ENCODE peak calls at places on chromosome 16, in five cellular contexts. One of them, this sample, is unnamed.

GRCh38 chr16:65537336-65537735 is 415.5 kb upstream of the CDH11 start:
- DNase-seq in GM23338: no peak
- DNase-seq in endothelial cell of umbilical vein: no peak
- DNase-seq in GM12878: no peak
- DNase-seq in HCT116: no peak
- DNase-seq in this sample: no peak

GRCh38 chr16:64250866-64251265 is 871.0 kb downstream of the CDH11 start:
- DNase-seq in endothelial cell of umbilical vein: peak
- DNase-seq in HCT116: no peak
- DNase-seq in GM23338: no peak
- DNase-seq in GM12878: no peak
- DNase-seq in this sample: no peak

GRCh38 chr16:10902999-10903398 is 26.0 kb downstream of the CIITA start:
- DNase-seq in HCT116: no peak
- DNase-seq in GM12878: no peak
- DNase-seq in GM23338: no peak
- DNase-seq in endothelial cell of umbilical vein: no peak
- DNase-seq in this sample: no peak

GRCh38 chr16:59601452-59601851 is 867.3 kb upstream of the GOT2 start:
- DNase-seq in endothelial cell of umbilical vein: no peak
- DNase-seq in GM12878: no peak
- DNase-seq in GM23338: no peak
- DNase-seq in HCT116: no peak
- DNase-seq in this sample: no peak

GRCh38 chr16:60214321-60214720 is 1480.2 kb upstream of the GOT2 start:
- DNase-seq in HCT116: no peak
- DNase-seq in GM23338: no peak
- DNase-seq in GM12878: no peak
- DNase-seq in endothelial cell of umbilical vein: no peak
- DNase-seq in this sample: no peak

GRCh38 chr16:1944612-1945199 is 1.7 kb upstream of the MSRB1 start:
- DNase-seq in GM12878: no peak
- DNase-seq in endothelial cell of umbilical vein: no peak
- DNase-seq in HCT116: no peak
- DNase-seq in GM23338: no peak
- DNase-seq in this sample: no peak

GRCh38 chr16:80129791-80130190 is 411.0 kb upstream of the DYNLRB2 start:
- DNase-seq in GM23338: no peak
- DNase-seq in endothelial cell of umbilical vein: no peak
- DNase-seq in HCT116: no peak
- DNase-seq in GM12878: no peak
- DNase-seq in this sample: no peak

GRCh38 chr16:4803479-4804243 is 1.2 kb upstream of the ROGDI start:
- DNase-seq in endothelial cell of umbilical vein: no peak
- DNase-seq in HCT116: no peak
- DNase-seq in GM12878: no peak
- DNase-seq in GM23338: no peak
- DNase-seq in this sample: no peak

GRCh38 chr16:73213761-73214480 is 166.0 kb upstream of the ZFHX3 start:
- DNase-seq in GM12878: no peak
- DNase-seq in GM23338: no peak
- DNase-seq in endothelial cell of umbilical vein: no peak
- DNase-seq in HCT116: no peak
- DNase-seq in this sample: no peak

GRCh38 chr16:59021751-59022150 is 287.6 kb upstream of the GOT2 start:
- DNase-seq in GM12878: no peak
- DNase-seq in HCT116: no peak
- DNase-seq in GM23338: no peak
- DNase-seq in endothelial cell of umbilical vein: no peak
- DNase-seq in this sample: no peak

GRCh38 chr16:84703671-84704070 is 3.9 kb downstream of the USP10 start:
- DNase-seq in endothelial cell of umbilical vein: no peak
- DNase-seq in HCT116: no peak
- DNase-seq in GM12878: no peak
- DNase-seq in GM23338: no peak
- DNase-seq in this sample: no peak

GRCh38 chr16:74973304-74973703 is 11.6 kb downstream of the WDR59 start:
- DNase-seq in GM12878: no peak
- DNase-seq in HCT116: no peak
- DNase-seq in GM23338: no peak
- DNase-seq in endothelial cell of umbilical vein: no peak
- DNase-seq in this sample: no peak

GRCh38 chr16:84686702-84687298 is 13.0 kb upstream of the USP10 start:
- DNase-seq in GM12878: no peak
- DNase-seq in HCT116: peak
- DNase-seq in GM23338: no peak
- DNase-seq in endothelial cell of umbilical vein: no peak
- DNase-seq in this sample: no peak

GRCh38 chr16:11328172-11329079 is 16.8 kb upstream of the RMI2 start:
- DNase-seq in endothelial cell of umbilical vein: peak
- DNase-seq in GM23338: peak
- DNase-seq in GM12878: peak
- DNase-seq in HCT116: peak
- DNase-seq in this sample: no peak

GRCh38 chr16:4213721-4214120 is 28.2 kb downstream of the SRL start:
- DNase-seq in GM12878: no peak
- DNase-seq in HCT116: no peak
- DNase-seq in endothelial cell of umbilical vein: no peak
- DNase-seq in GM23338: no peak
- DNase-seq in this sample: no peak

GRCh38 chr16:67915831-67916723 is 15.6 kb downstream of the CTRL start:
- DNase-seq in GM12878: no peak
- DNase-seq in HCT116: no peak
- DNase-seq in GM23338: no peak
- DNase-seq in endothelial cell of umbilical vein: no peak
- DNase-seq in this sample: no peak

GRCh38 chr16:83971165-83972130 is 3.4 kb downstream of the NECAB2 start:
- DNase-seq in HCT116: no peak
- DNase-seq in GM23338: no peak
- DNase-seq in endothelial cell of umbilical vein: no peak
- DNase-seq in GM12878: no peak
- DNase-seq in this sample: no peak

GRCh38 chr16:31221357-31222160 is 4.6 kb upstream of the PYDC1 start:
- DNase-seq in GM23338: no peak
- DNase-seq in HCT116: no peak
- DNase-seq in endothelial cell of umbilical vein: no peak
- DNase-seq in GM12878: no peak
- DNase-seq in this sample: no peak

GRCh38 chr16:23607740-23608139 is 11.6 kb upstream of the NDUFAB1 start:
- DNase-seq in GM23338: no peak
- DNase-seq in HCT116: no peak
- DNase-seq in endothelial cell of umbilical vein: no peak
- DNase-seq in GM12878: no peak
- DNase-seq in this sample: no peak

GRCh38 chr16:25692734-25693508 is 1.2 kb downstream of the HS3ST4 start:
- DNase-seq in HCT116: no peak
- DNase-seq in endothelial cell of umbilical vein: no peak
- DNase-seq in GM23338: peak
- DNase-seq in GM12878: no peak
- DNase-seq in this sample: no peak

GRCh38 chr16:9677301-9677653 is 505.0 kb downstream of the GRIN2A start:
- DNase-seq in GM23338: peak
- DNase-seq in HCT116: no peak
- DNase-seq in GM12878: no peak
- DNase-seq in endothelial cell of umbilical vein: no peak
- DNase-seq in this sample: no peak

GRCh38 chr16:24151482-24151939 is 104.6 kb upstream of the CACNG3 start:
- DNase-seq in endothelial cell of umbilical vein: peak
- DNase-seq in HCT116: no peak
- DNase-seq in GM23338: peak
- DNase-seq in GM12878: no peak
- DNase-seq in this sample: peak

GRCh38 chr16:71460246-71460645 is 1.8 kb downstream of the ZNF23 start:
- DNase-seq in GM23338: no peak
- DNase-seq in HCT116: no peak
- DNase-seq in endothelial cell of umbilical vein: no peak
- DNase-seq in GM12878: no peak
- DNase-seq in this sample: no peak

GRCh38 chr16:2584742-2585650 is 47.2 kb downstream of the PDPK1 start:
- DNase-seq in endothelial cell of umbilical vein: no peak
- DNase-seq in GM23338: no peak
- DNase-seq in GM12878: no peak
- DNase-seq in HCT116: no peak
- DNase-seq in this sample: no peak

GRCh38 chr16:50591800-50592771 is 43.9 kb downstream of the NKD1 start:
- DNase-seq in HCT116: no peak
- DNase-seq in GM12878: no peak
- DNase-seq in endothelial cell of umbilical vein: no peak
- DNase-seq in GM23338: peak
- DNase-seq in this sample: no peak
- TF ChIP-seq POLR2AphosphoS5 in HCT116: no peak
- TF ChIP-seq POLR2AphosphoS5 in GM12878: no peak
- TF ChIP-seq POLR2AphosphoS5 in endothelial cell of umbilical vein: no peak
- TF ChIP-seq POLR2AphosphoS5 in GM23338: no peak
- TF ChIP-seq POLR2AphosphoS5 in this sample: no peak

GRCh38 chr16:89115216-89115949 is 21.7 kb downstream of the ACSF3 start:
- DNase-seq in GM23338: no peak
- DNase-seq in endothelial cell of umbilical vein: peak
- DNase-seq in GM12878: peak
- DNase-seq in HCT116: no peak
- DNase-seq in this sample: no peak

GRCh38 chr16:89113152-89113547 is 19.5 kb downstream of the ACSF3 start:
- DNase-seq in endothelial cell of umbilical vein: no peak
- DNase-seq in HCT116: no peak
- DNase-seq in GM12878: no peak
- DNase-seq in GM23338: no peak
- DNase-seq in this sample: no peak

GRCh38 chr16:89113661-89114060 is 20.0 kb downstream of the ACSF3 start:
- DNase-seq in HCT116: no peak
- DNase-seq in GM23338: no peak
- DNase-seq in endothelial cell of umbilical vein: no peak
- DNase-seq in GM12878: no peak
- DNase-seq in this sample: no peak

GRCh38 chr16:89112377-89113151 is 18.9 kb downstream of the ACSF3 start:
- DNase-seq in GM12878: no peak
- DNase-seq in GM23338: no peak
- DNase-seq in HCT116: no peak
- DNase-seq in endothelial cell of umbilical vein: no peak
- DNase-seq in this sample: no peak

GRCh38 chr16:89114159-89114981 is 20.7 kb downstream of the ACSF3 start:
- DNase-seq in HCT116: no peak
- DNase-seq in endothelial cell of umbilical vein: no peak
- DNase-seq in GM23338: peak
- DNase-seq in GM12878: no peak
- DNase-seq in this sample: no peak
- H3K4me3 ChIP-seq in HCT116: no peak
- H3K4me3 ChIP-seq in endothelial cell of umbilical vein: no peak
- H3K4me3 ChIP-seq in GM23338: no peak
- H3K4me3 ChIP-seq in GM12878: peak
- H3K4me3 ChIP-seq in this sample: no peak

GRCh38 chr16:77208382-77208781 is 9.2 kb downstream of the SYCE1L start:
- DNase-seq in endothelial cell of umbilical vein: no peak
- DNase-seq in HCT116: no peak
- DNase-seq in GM12878: no peak
- DNase-seq in GM23338: no peak
- DNase-seq in this sample: no peak

GRCh38 chr16:77213542-77214108 is 14.4 kb downstream of the SYCE1L start:
- DNase-seq in GM23338: no peak
- DNase-seq in GM12878: no peak
- DNase-seq in endothelial cell of umbilical vein: peak
- DNase-seq in HCT116: peak
- DNase-seq in this sample: no peak

GRCh38 chr16:77211880-77212735 is 12.9 kb downstream of the SYCE1L start:
- DNase-seq in GM12878: no peak
- DNase-seq in HCT116: no peak
- DNase-seq in GM23338: peak
- DNase-seq in endothelial cell of umbilical vein: peak
- DNase-seq in this sample: no peak

GRCh38 chr16:77214411-77215138 is 15.4 kb downstream of the SYCE1L start:
- DNase-seq in HCT116: no peak
- DNase-seq in GM12878: no peak
- DNase-seq in GM23338: no peak
- DNase-seq in endothelial cell of umbilical vein: no peak
- DNase-seq in this sample: no peak

DNA sequence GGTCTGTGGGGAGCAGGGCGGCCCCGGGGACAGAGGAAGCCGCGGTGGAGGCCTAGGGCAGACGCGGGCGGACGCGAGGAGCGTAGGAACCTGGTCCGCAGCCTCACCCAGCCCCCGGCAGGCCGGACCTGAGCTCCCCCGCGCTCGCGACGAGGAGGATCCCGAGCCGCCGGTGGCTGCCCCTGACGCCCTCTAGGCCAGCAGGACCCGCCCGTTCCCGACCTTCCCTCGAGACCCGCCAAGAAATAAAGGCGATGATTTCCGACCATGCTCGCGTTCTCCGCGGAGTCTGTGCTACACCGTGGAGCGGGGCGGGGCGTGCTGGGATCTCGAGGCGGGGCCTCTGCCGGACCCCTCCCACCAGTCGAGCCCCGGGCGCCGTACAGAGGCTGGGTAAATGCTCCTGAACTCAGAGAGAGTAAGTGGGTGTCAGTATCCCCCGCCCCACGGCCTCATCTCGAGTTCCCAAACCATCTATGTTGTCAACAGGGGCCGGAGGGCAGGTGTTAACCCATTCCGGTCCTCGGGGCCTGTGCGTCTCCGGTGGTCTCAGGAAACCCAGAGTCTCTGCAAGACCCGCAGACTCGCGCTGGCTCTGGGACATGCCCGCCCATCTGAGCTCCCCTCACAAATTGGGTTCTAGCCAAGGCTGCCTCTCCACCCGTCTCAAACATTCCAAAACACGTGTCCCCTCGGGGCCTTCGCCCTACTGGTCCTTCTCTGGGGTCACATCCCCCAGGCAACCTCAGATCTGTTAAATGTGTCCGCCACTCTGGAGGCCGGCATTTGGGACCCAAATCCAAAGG is 13.7 kb downstream of the SYCE1L start:
- DNase-seq in GM23338: peak
- DNase-seq in HCT116: no peak
- DNase-seq in GM12878: no peak
- DNase-seq in endothelial cell of umbilical vein: peak
- DNase-seq in this sample: no peak
- TF ChIP-seq EZH2 in GM23338: no peak
- TF ChIP-seq EZH2 in HCT116: no peak
- TF ChIP-seq EZH2 in GM12878: no peak
- TF ChIP-seq EZH2 in endothelial cell of umbilical vein: no peak
- TF ChIP-seq EZH2 in this sample: no peak

DNA sequence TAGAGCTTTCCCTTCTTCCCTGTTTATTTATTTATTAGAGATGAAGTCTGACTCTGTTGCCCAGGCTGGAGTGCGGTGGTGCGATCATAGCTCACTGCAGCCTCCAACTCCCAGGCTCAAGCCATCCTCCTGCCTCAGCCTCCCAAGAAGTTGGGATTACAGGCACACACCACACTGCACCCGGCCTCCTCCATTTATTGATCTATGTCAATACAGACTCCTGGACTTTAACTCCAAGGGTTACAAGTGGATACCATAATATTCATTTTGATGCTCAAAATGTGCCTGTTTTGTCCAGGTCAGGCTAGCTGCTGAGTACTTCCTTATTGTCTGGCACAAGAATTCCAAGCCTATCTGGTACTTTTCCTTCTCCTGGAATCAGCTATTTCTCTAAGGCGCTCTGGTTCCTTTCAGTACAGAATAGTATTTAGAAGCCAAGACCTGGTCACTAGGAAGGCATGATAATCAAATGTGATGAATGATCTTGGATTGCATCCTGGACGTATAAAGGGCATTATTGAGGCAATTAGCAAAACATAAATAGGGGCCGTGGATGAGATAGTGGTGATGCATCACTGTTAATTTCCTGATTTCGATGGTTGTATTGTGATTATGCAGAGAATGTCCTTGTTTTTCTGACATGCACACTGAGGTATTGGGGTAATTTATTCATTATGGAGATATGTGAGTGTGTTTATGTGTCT is 21.7 kb downstream of the IL4R start:
- DNase-seq in endothelial cell of umbilical vein: peak
- DNase-seq in GM23338: no peak
- DNase-seq in GM12878: no peak
- DNase-seq in HCT116: no peak
- DNase-seq in this sample: no peak
- TF ChIP-seq POLR2AphosphoS5 in endothelial cell of umbilical vein: no peak
- TF ChIP-seq POLR2AphosphoS5 in GM23338: no peak
- TF ChIP-seq POLR2AphosphoS5 in GM12878: no peak
- TF ChIP-seq POLR2AphosphoS5 in HCT116: no peak
- TF ChIP-seq POLR2AphosphoS5 in this sample: no peak

This sample was measured in SK-N-MC.